ENCODE peak calls at places on chromosomes 6 and 20, in nine cellular contexts. One of them, this sample, is unnamed.

GRCh38 chr6:55898342-55898741 is 23.0 kb upstream of the BMP5 start:
- DNase-seq in thoracic aorta: no peak
- DNase-seq in transverse colon: no peak
- DNase-seq in ovary: no peak
- DNase-seq in left lung: no peak
- DNase-seq in cardiac muscle cell: peak; percentile 26
- DNase-seq in OCI-LY7: no peak
- DNase-seq in CD8-positive, alpha-beta memory T cell: no peak
- DNase-seq in stomach: no peak
- DNase-seq in this sample: no peak

GRCh38 chr6:16737389-16737788 is 23.9 kb downstream of the ATXN1 start:
- DNase-seq in thoracic aorta: no peak
- DNase-seq in transverse colon: no peak
- DNase-seq in ovary: no peak
- DNase-seq in left lung: no peak
- DNase-seq in cardiac muscle cell: peak; percentile 73
- DNase-seq in OCI-LY7: no peak
- DNase-seq in CD8-positive, alpha-beta memory T cell: no peak
- DNase-seq in stomach: no peak
- DNase-seq in this sample: no peak

GRCh38 chr6:69865126-69865525 is 1.2 kb upstream of the COL19A1 start:
- DNase-seq in thoracic aorta: no peak
- DNase-seq in transverse colon: no peak
- DNase-seq in ovary: no peak
- DNase-seq in left lung: no peak
- DNase-seq in cardiac muscle cell: peak; percentile 63
- DNase-seq in OCI-LY7: no peak
- DNase-seq in CD8-positive, alpha-beta memory T cell: no peak
- DNase-seq in stomach: no peak
- DNase-seq in this sample: no peak

GRCh38 chr6:2562721-2563120 is 188.0 kb downstream of the MYLK4 start:
- DNase-seq in thoracic aorta: no peak
- DNase-seq in transverse colon: no peak
- DNase-seq in ovary: no peak
- DNase-seq in left lung: no peak
- DNase-seq in cardiac muscle cell: peak; percentile 46
- DNase-seq in OCI-LY7: no peak
- DNase-seq in CD8-positive, alpha-beta memory T cell: no peak
- DNase-seq in stomach: no peak
- DNase-seq in this sample: no peak

GRCh38 chr6:93350774-93351173 is 68.6 kb downstream of the EPHA7 start:
- DNase-seq in thoracic aorta: no peak
- DNase-seq in transverse colon: no peak
- DNase-seq in ovary: no peak
- DNase-seq in left lung: no peak
- DNase-seq in cardiac muscle cell: no peak
- DNase-seq in OCI-LY7: no peak
- DNase-seq in CD8-positive, alpha-beta memory T cell: no peak
- DNase-seq in stomach: no peak
- DNase-seq in this sample: no peak

GRCh38 chr6:142839686-142840040 is 105.3 kb downstream of the HIVEP2 start:
- DNase-seq in thoracic aorta: no peak
- DNase-seq in transverse colon: no peak
- DNase-seq in ovary: no peak
- DNase-seq in left lung: no peak
- DNase-seq in cardiac muscle cell: no peak
- DNase-seq in OCI-LY7: no peak
- DNase-seq in CD8-positive, alpha-beta memory T cell: no peak
- DNase-seq in stomach: no peak
- DNase-seq in this sample: no peak

GRCh38 chr20:52268184-52268583 is 76.6 kb upstream of the ZFP64 start:
- DNase-seq in thoracic aorta: no peak
- DNase-seq in transverse colon: no peak
- DNase-seq in ovary: no peak
- DNase-seq in left lung: no peak
- DNase-seq in cardiac muscle cell: peak; percentile 38
- DNase-seq in OCI-LY7: no peak
- DNase-seq in CD8-positive, alpha-beta memory T cell: no peak
- DNase-seq in stomach: no peak
- DNase-seq in this sample: no peak

GRCh38 chr6:140379919-140380318 is 1005.5 kb upstream of the CITED2 start:
- DNase-seq in thoracic aorta: no peak
- DNase-seq in transverse colon: no peak
- DNase-seq in ovary: no peak
- DNase-seq in left lung: no peak
- DNase-seq in cardiac muscle cell: no peak
- DNase-seq in OCI-LY7: no peak
- DNase-seq in CD8-positive, alpha-beta memory T cell: no peak
- DNase-seq in stomach: no peak
- DNase-seq in this sample: no peak

GRCh38 chr6:32799168-32799567 is 17.6 kb downstream of the HLA-DOB start:
- DNase-seq in thoracic aorta: no peak
- DNase-seq in transverse colon: no peak
- DNase-seq in ovary: no peak
- DNase-seq in left lung: no peak
- DNase-seq in cardiac muscle cell: no peak
- DNase-seq in OCI-LY7: peak; percentile 56
- DNase-seq in CD8-positive, alpha-beta memory T cell: no peak
- DNase-seq in stomach: no peak
- DNase-seq in this sample: no peak

GRCh38 chr6:32794510-32794909 is 22.3 kb downstream of the HLA-DOB start:
- DNase-seq in thoracic aorta: no peak
- DNase-seq in transverse colon: no peak
- DNase-seq in ovary: no peak
- DNase-seq in left lung: no peak
- DNase-seq in cardiac muscle cell: no peak
- DNase-seq in OCI-LY7: no peak
- DNase-seq in CD8-positive, alpha-beta memory T cell: no peak
- DNase-seq in stomach: no peak
- DNase-seq in this sample: no peak

GRCh38 chr6:32799740-32800139 is 17.1 kb downstream of the HLA-DOB start:
- DNase-seq in thoracic aorta: no peak
- DNase-seq in transverse colon: no peak
- DNase-seq in ovary: no peak
- DNase-seq in left lung: no peak
- DNase-seq in cardiac muscle cell: no peak
- DNase-seq in OCI-LY7: no peak
- DNase-seq in CD8-positive, alpha-beta memory T cell: no peak
- DNase-seq in stomach: no peak
- DNase-seq in this sample: no peak

GRCh38 chr6:32792901-32793400 is 23.9 kb downstream of the HLA-DOB start:
- DNase-seq in thoracic aorta: no peak
- DNase-seq in transverse colon: no peak
- DNase-seq in ovary: no peak
- DNase-seq in left lung: no peak
- DNase-seq in cardiac muscle cell: no peak
- DNase-seq in OCI-LY7: no peak
- DNase-seq in CD8-positive, alpha-beta memory T cell: no peak
- DNase-seq in stomach: no peak
- DNase-seq in this sample: no peak

GRCh38 chr6:32796848-32797776 is 19.7 kb downstream of the HLA-DOB start:
- DNase-seq in thoracic aorta: peak; percentile 33
- DNase-seq in transverse colon: peak; percentile 81
- DNase-seq in ovary: peak; percentile 83
- DNase-seq in left lung: peak; percentile 77
- DNase-seq in cardiac muscle cell: peak; percentile 75
- DNase-seq in OCI-LY7: peak; percentile 85
- DNase-seq in CD8-positive, alpha-beta memory T cell: peak; percentile 73
- DNase-seq in stomach: peak; percentile 85
- DNase-seq in this sample: peak; percentile 69
- H3K4me1 ChIP-seq in thoracic aorta: peaks cover 3% of the 10 kb centered on the region
- H3K4me1 ChIP-seq in transverse colon: peaks cover 4% of the 10 kb centered on the region
- H3K4me1 ChIP-seq in ovary: no peaks in the 10 kb centered on the region
- H3K4me1 ChIP-seq in left lung: no peaks in the 10 kb centered on the region
- H3K4me1 ChIP-seq in cardiac muscle cell: no peaks in the 10 kb centered on the region
- H3K4me1 ChIP-seq in OCI-LY7: peaks cover 34% of the 10 kb centered on the region
- H3K4me1 ChIP-seq in CD8-positive, alpha-beta memory T cell: peaks cover 8% of the 10 kb centered on the region
- H3K4me1 ChIP-seq in stomach: peaks cover 12% of the 10 kb centered on the region
- H3K4me1 ChIP-seq in this sample: no peaks in the 10 kb centered on the region

GRCh38 chr20:56205350-56205749 is 43.2 kb upstream of the MC3R start:
- DNase-seq in thoracic aorta: no peak
- DNase-seq in transverse colon: no peak
- DNase-seq in ovary: no peak
- DNase-seq in left lung: no peak
- DNase-seq in cardiac muscle cell: no peak
- DNase-seq in OCI-LY7: no peak
- DNase-seq in CD8-positive, alpha-beta memory T cell: no peak
- DNase-seq in stomach: no peak
- DNase-seq in this sample: no peak

GRCh38 chr20:56211051-56211450 is 37.5 kb upstream of the MC3R start:
- DNase-seq in thoracic aorta: no peak
- DNase-seq in transverse colon: no peak
- DNase-seq in ovary: no peak
- DNase-seq in left lung: no peak
- DNase-seq in cardiac muscle cell: no peak
- DNase-seq in OCI-LY7: no peak
- DNase-seq in CD8-positive, alpha-beta memory T cell: no peak
- DNase-seq in stomach: no peak
- DNase-seq in this sample: no peak

GRCh38 chr20:56204206-56204605 is 44.3 kb upstream of the MC3R start:
- DNase-seq in thoracic aorta: no peak
- DNase-seq in transverse colon: no peak
- DNase-seq in ovary: no peak
- DNase-seq in left lung: no peak
- DNase-seq in cardiac muscle cell: no peak
- DNase-seq in OCI-LY7: no peak
- DNase-seq in CD8-positive, alpha-beta memory T cell: no peak
- DNase-seq in stomach: no peak
- DNase-seq in this sample: no peak

GRCh38 chr20:56207656-56208055 is 40.9 kb upstream of the MC3R start:
- DNase-seq in thoracic aorta: no peak
- DNase-seq in transverse colon: no peak
- DNase-seq in ovary: no peak
- DNase-seq in left lung: no peak
- DNase-seq in cardiac muscle cell: no peak
- DNase-seq in OCI-LY7: no peak
- DNase-seq in CD8-positive, alpha-beta memory T cell: no peak
- DNase-seq in stomach: no peak
- DNase-seq in this sample: no peak

DNA sequence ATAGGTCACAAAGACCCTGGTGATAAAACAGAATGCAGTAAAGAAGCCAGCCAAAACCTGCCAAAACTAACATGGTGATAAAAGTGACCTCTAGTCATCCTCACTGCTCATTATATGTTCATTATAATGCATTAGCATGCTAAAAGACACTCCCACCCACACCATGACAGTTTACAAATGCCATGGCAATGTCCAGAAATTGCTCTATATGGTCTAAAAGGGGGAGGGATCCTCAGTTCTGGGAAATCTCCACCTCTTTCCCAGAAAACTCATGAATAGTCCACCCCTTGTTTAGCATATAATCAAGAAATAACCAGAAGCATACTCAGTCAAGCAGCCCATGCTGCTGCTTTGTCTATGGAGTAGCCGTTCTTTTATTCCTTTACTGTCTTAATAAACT is 40.4 kb upstream of the MC3R start:
- DNase-seq in thoracic aorta: no peak
- DNase-seq in transverse colon: no peak
- DNase-seq in ovary: no peak
- DNase-seq in left lung: no peak
- DNase-seq in cardiac muscle cell: no peak
- DNase-seq in OCI-LY7: no peak
- DNase-seq in CD8-positive, alpha-beta memory T cell: no peak
- DNase-seq in stomach: no peak
- DNase-seq in this sample: no peak
- H3K9me3 ChIP-seq in thoracic aorta: no peaks in the 10 kb centered on the region
- H3K9me3 ChIP-seq in transverse colon: no peaks in the 10 kb centered on the region
- H3K9me3 ChIP-seq in ovary: no peaks in the 10 kb centered on the region
- H3K9me3 ChIP-seq in left lung: no peaks in the 10 kb centered on the region
- H3K9me3 ChIP-seq in cardiac muscle cell: peaks cover 3% of the 10 kb centered on the region
- H3K9me3 ChIP-seq in OCI-LY7: no peaks in the 10 kb centered on the region
- H3K9me3 ChIP-seq in CD8-positive, alpha-beta memory T cell: no peaks in the 10 kb centered on the region
- H3K9me3 ChIP-seq in stomach: no peaks in the 10 kb centered on the region
- H3K9me3 ChIP-seq in this sample: no peaks in the 10 kb centered on the region

GRCh38 chr6:149076355-149076734 is 241.2 kb upstream of the TAB2 start:
- DNase-seq in thoracic aorta: no peak
- DNase-seq in transverse colon: no peak
- DNase-seq in ovary: no peak
- DNase-seq in left lung: no peak
- DNase-seq in cardiac muscle cell: no peak
- DNase-seq in OCI-LY7: no peak
- DNase-seq in CD8-positive, alpha-beta memory T cell: no peak
- DNase-seq in stomach: no peak
- DNase-seq in this sample: no peak

GRCh38 chr6:149078383-149078782 is 239.1 kb upstream of the TAB2 start:
- DNase-seq in thoracic aorta: no peak
- DNase-seq in transverse colon: no peak
- DNase-seq in ovary: no peak
- DNase-seq in left lung: no peak
- DNase-seq in cardiac muscle cell: no peak
- DNase-seq in OCI-LY7: no peak
- DNase-seq in CD8-positive, alpha-beta memory T cell: no peak
- DNase-seq in stomach: no peak
- DNase-seq in this sample: no peak

GRCh38 chr6:149079456-149079855 is 238.1 kb upstream of the TAB2 start:
- DNase-seq in thoracic aorta: no peak
- DNase-seq in transverse colon: no peak
- DNase-seq in ovary: no peak
- DNase-seq in left lung: no peak
- DNase-seq in cardiac muscle cell: no peak
- DNase-seq in OCI-LY7: no peak
- DNase-seq in CD8-positive, alpha-beta memory T cell: no peak
- DNase-seq in stomach: no peak
- DNase-seq in this sample: no peak

GRCh38 chr6:149075616-149076354 is 241.7 kb upstream of the TAB2 start:
- DNase-seq in thoracic aorta: no peak
- DNase-seq in transverse colon: no peak
- DNase-seq in ovary: no peak
- DNase-seq in left lung: no peak
- DNase-seq in cardiac muscle cell: peak; percentile 44
- DNase-seq in OCI-LY7: no peak
- DNase-seq in CD8-positive, alpha-beta memory T cell: no peak
- DNase-seq in stomach: no peak
- DNase-seq in this sample: no peak

DNA sequence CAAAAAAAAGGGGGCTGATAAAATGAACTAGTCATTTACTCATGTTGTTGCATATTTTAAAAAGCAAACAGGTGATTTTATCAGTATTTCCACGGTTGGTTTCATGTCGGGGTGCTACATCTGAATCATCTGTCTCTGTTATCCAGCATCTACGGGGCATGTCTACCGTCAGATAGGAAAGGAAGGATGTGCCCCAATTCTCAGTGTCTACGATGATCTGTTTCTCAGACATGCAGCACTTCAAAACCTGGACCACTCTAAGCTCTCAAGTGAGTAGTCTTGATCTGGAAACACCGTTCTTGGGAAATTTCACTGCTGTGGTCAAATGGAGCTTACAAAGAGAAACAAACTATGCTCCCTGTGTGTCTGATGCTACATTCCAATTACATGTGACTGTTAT is 240.3 kb upstream of the TAB2 start:
- DNase-seq in thoracic aorta: no peak
- DNase-seq in transverse colon: no peak
- DNase-seq in ovary: no peak
- DNase-seq in left lung: no peak
- DNase-seq in cardiac muscle cell: no peak
- DNase-seq in OCI-LY7: no peak
- DNase-seq in CD8-positive, alpha-beta memory T cell: no peak
- DNase-seq in stomach: no peak
- DNase-seq in this sample: no peak
- H3K27ac ChIP-seq in thoracic aorta: no peak overlapping the region
- H3K27ac ChIP-seq in transverse colon: no peak overlapping the region
- H3K27ac ChIP-seq in ovary: no peak overlapping the region
- H3K27ac ChIP-seq in left lung: no peak overlapping the region
- H3K27ac ChIP-seq in cardiac muscle cell: no peak overlapping the region
- H3K27ac ChIP-seq in OCI-LY7: no peak overlapping the region
- H3K27ac ChIP-seq in CD8-positive, alpha-beta memory T cell: no peak overlapping the region
- H3K27ac ChIP-seq in stomach: no peak overlapping the region
- H3K27ac ChIP-seq in this sample: no peak overlapping the region

DNA sequence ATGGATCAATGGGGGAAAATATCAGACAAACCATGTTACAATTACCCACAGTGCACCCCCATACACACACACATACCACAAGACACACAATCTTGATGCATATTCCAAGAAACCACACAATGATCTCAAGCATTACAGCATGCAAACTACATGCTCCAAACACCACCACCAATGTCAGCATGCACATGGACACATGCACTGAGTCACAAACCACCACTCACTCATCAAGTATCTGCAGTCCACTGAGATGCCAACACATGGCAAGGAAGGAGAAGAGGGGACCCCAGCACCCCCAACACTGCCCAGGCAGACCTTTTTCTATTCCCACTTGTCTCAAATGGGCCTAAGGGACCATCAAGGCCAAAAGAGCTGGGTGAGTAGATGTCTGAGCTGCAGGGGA is 91.6 kb downstream of the PREX1 start:
- DNase-seq in thoracic aorta: no peak
- DNase-seq in transverse colon: no peak
- DNase-seq in ovary: no peak
- DNase-seq in left lung: no peak
- DNase-seq in cardiac muscle cell: no peak
- DNase-seq in OCI-LY7: no peak
- DNase-seq in CD8-positive, alpha-beta memory T cell: no peak
- DNase-seq in stomach: no peak
- DNase-seq in this sample: no peak
- H3K4me1 ChIP-seq in thoracic aorta: peaks cover 47% of the 10 kb centered on the region
- H3K4me1 ChIP-seq in transverse colon: peaks cover 4% of the 10 kb centered on the region
- H3K4me1 ChIP-seq in ovary: no peaks in the 10 kb centered on the region
- H3K4me1 ChIP-seq in left lung: peaks cover 7% of the 10 kb centered on the region
- H3K4me1 ChIP-seq in cardiac muscle cell: peaks cover 12% of the 10 kb centered on the region
- H3K4me1 ChIP-seq in OCI-LY7: peaks cover 52% of the 10 kb centered on the region
- H3K4me1 ChIP-seq in CD8-positive, alpha-beta memory T cell: peaks cover 46% of the 10 kb centered on the region
- H3K4me1 ChIP-seq in stomach: peaks cover 44% of the 10 kb centered on the region
- H3K4me1 ChIP-seq in this sample: peaks cover 8% of the 10 kb centered on the region